ENCODE peak calls at places on chromosomes 4 and X, in ten cellular contexts. U is heart left ventricle; M is fibroblast of lung; S is hepatocyte; L is breast epithelium; O is psoas muscle; F is H7; A is CD8-positive, alpha-beta memory T cell; H is neuronal stem cell; B is WERI-Rb-1. X is an unnamed sample.

GRCh38 chr4:183638436-183638835 is 20.5 kb downstream of the RWDD4 start:
- DNase-seq in U (no peak), F (no peak), A (no peak), S (no peak), B (no peak), M (peak), L (no peak), H (no peak), O (no peak), X (no peak)

GRCh38 chr4:26860922-26861433 is 337 bp downstream of the STIM2 start:
- DNase-seq in U (peak), O (peak), F (peak), S (peak), B (peak), A (peak), M (peak), H (peak), L (no peak), X (no peak)

GRCh38 chr4:152102184-152103000 is 341.6 kb upstream of the GATB start:
- DNase-seq in O (no peak), B (no peak), F (no peak), U (no peak), S (no peak), A (no peak), M (peak), L (no peak), H (no peak), X (no peak)

GRCh38 chrX:40107291-40108083 is 9.7 kb upstream of the BCOR start:
- DNase-seq in L (no peak), M (no peak), O (peak), A (no peak), S (peak), B (peak), H (no peak), F (peak), U (peak), X (peak)

GRCh38 chrX:103629295-103630170 is 758 bp downstream of the TCEAL1 start:
- DNase-seq in A (no peak), S (peak), H (peak), O (peak), F (peak), B (peak), L (peak), M (peak), U (peak), X (peak)

GRCh38 chr4:26992657-26993361 is 132.2 kb downstream of the STIM2 start:
- DNase-seq in U (peak), L (peak), A (no peak), H (no peak), O (no peak), B (no peak), F (no peak), M (peak), S (peak), X (no peak)

GRCh38 chr4:80631861-80632260 is 296.3 kb downstream of the CFAP299 start:
- DNase-seq in S (no peak), A (no peak), M (no peak), L (no peak), B (no peak), O (no peak), H (no peak), F (no peak), U (no peak), X (no peak)

GRCh38 chr4:90317785-90318184 is 190.6 kb downstream of the CCSER1 start:
- DNase-seq in L (no peak), F (no peak), H (no peak), U (no peak), B (no peak), S (no peak), M (peak), O (no peak), A (no peak), X (no peak)

GRCh38 chrX:8731579-8732395 is at the start of gene ANOS1:
- DNase-seq in L (no peak), U (peak), H (peak), A (no peak), S (peak), M (peak), F (peak), O (peak), B (peak), X (no peak)

GRCh38 chrX:45508459-45508858 is 307.8 kb upstream of the DIPK2B start:
- DNase-seq in U (no peak), B (no peak), M (peak), F (no peak), S (no peak), L (no peak), O (no peak), A (no peak), H (no peak), X (no peak)

GRCh38 chr4:124423160-124423559 is 289.4 kb downstream of the ANKRD50 start:
- DNase-seq in U (no peak), A (no peak), M (peak), B (peak), H (no peak), F (no peak), S (peak), O (no peak), L (no peak), X (no peak)

GRCh38 chrX:50211510-50211909 is 6.9 kb downstream of the CCNB3 start:
- DNase-seq in H (no peak), U (no peak), A (no peak), F (peak), B (peak), L (no peak), O (no peak), M (no peak), S (no peak), X (peak)

GRCh38 chr4:38210396-38211114 is 250.4 kb downstream of the PTTG2 start:
- DNase-seq in H (no peak), S (no peak), A (no peak), U (no peak), O (no peak), F (peak), L (no peak), M (peak), B (no peak), X (no peak)

GRCh38 chr4:165433529-165433928 is 54.7 kb downstream of the CPE start:
- DNase-seq in S (peak), A (no peak), U (no peak), F (no peak), O (no peak), L (no peak), B (no peak), H (no peak), M (no peak), X (no peak)

GRCh38 chr4:46856347-46856746 is 52.7 kb downstream of the COX7B2 start:
- DNase-seq in U (no peak), S (no peak), A (no peak), O (no peak), H (no peak), F (no peak), L (no peak), M (peak), B (no peak), X (no peak)

GRCh38 chr4:52956691-52957090 is 94.6 kb downstream of the RASL11B start:
- DNase-seq in S (no peak), F (no peak), O (no peak), L (no peak), U (no peak), H (no peak), M (no peak), B (no peak), A (no peak), X (no peak)

GRCh38 chr4:1512081-1512737 is 106.0 kb upstream of the NKX1-1 start:
- DNase-seq in S (no peak), M (no peak), U (no peak), L (no peak), O (peak), A (no peak), H (no peak), B (no peak), F (no peak), X (no peak)
- H3K4me3 ChIP-seq in S (no peak), M (no peak), U (peak), L (peak), O (no peak), A (no peak), H (no peak), B (no peak), F (peak), X (no peak)

DNA sequence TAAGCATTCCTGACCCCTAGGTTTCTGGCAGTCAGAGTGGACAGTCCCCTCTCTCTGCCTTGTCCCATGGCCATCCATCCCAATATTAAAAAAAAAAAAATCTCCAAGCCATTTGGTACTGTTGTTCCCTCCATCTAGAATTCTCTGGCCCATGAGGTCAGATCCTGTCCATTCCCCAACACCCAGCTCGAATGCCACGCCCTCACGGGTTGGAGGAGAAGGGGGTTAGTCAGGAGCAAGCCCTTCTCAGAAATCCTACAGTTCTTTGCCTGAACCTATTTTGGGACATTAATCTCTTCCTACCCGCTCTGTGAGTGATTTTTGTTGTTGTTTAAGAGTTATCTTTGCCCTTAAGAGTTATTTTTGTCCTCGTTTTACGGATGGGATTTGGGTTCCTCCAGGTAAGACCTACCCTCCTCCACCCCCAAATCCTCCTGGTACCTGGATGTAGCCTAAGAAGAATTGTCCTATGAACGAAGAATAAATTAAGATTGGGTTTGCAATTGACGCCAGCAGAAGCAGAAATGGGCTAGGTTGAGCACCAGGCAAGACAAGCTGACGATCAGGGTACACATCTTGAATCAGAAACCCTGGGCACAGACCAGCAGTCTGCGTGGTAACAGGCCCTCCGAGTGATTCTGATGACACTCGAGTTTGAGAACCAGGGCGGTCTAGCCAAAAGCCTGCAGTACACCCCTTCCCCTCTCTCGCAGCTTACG is 977 bp downstream of the RNF175 start:
- DNase-seq in U (no peak), O (no peak), M (no peak), H (no peak), B (no peak), A (no peak), S (no peak), L (no peak), F (no peak), X (no peak)
- H3K4me3 ChIP-seq in U (peak), O (peak), M (peak), H (peak), B (peak), A (peak), S (peak), L (peak), F (peak), X (no peak)

DNA sequence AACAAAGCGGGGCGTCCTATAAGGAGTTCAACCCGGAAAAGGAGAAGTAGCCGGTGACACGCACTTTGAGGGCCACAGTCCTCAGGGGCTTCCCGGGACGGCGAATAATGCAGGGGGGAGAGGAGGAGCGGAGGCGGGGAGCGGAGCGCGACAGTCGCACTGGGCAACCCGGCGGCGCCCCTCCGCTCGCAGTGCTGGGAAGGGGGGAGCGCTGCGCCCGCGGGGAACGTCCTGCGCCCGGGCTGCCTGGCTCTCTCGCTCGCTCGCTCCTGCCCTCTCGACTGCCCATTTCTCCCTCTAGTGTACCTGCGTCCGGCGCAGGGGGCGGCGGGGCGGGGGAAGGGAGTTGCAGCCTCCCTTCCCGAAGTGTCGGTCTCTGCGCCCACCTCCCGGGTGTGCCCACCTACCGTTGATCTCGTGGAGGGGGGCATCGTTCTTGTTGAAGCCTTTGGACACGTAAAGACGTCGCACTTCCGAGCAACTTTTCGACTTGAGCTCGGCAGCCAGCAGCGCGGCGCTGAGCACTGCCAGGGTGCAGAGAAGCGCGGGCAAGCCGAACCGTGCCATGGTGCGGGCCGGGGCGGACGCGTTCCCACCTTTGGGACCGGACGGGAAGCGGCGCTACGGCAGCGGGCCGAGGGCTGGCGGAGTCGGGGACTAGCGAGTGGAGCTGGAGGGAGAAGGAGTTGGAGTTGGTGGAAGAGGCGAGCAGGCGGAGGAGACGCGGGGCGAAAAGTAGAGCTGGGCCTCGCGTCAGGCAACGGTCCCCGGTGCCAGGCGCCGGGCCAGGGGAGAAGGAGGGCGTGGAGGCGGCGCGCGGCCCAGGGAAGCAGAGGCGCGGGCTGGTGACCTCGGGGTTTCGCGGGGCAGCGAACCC is 652 bp downstream of the GPC4 start:
- DNase-seq in S (peak), U (no peak), O (no peak), H (no peak), M (peak), B (no peak), A (no peak), L (no peak), F (peak), X (no peak)
- H3K4me3 ChIP-seq in S (peak), U (peak), O (peak), H (peak), M (peak), B (no peak), A (no peak), L (peak), F (peak), X (peak)

DNA sequence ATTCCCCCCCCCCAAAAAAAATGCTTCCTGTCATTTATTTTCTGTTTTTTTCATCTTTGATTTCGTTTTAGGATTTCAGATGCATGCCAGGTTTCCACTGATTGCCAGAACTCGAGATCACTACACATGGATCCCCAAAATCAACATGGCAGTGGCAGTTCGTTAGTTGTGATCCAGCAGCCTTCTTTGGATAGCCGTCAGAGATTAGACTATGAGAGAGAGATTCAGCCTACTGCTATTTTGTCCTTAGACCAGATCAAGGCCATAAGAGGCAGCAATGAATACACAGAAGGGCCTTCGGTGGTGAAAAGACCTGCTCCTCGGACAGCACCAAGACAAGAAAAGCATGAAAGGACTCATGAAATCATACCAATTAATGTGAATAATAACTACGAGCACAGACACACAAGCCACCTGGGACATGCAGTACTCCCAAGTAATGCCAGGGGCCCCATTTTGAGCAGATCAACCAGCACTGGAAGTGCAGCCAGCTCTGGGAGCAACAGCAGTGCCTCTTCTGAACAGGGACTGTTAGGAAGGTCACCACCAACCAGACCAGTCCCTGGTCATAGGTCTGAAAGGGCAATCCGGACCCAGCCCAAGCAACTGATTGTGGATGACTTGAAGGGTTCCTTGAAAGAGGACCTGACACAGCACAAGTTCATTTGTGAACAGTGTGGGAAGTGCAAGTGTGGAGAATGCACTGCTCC is 5.0 kb downstream of the SPRY1 start:
- DNase-seq in B (no peak), L (no peak), U (no peak), F (no peak), S (no peak), A (no peak), M (no peak), O (peak), H (no peak), X (no peak)
- H3K4me3 ChIP-seq in B (no peak), L (peak), U (peak), F (no peak), S (no peak), A (no peak), M (peak), O (peak), H (no peak), X (no peak)

X was measured in HAP-1.